ENCODE peak calls at places on chromosomes 12 and 14, in eight cellular contexts. One of them, this sample, is unnamed.
A peak's percentile ranks its signal among the peaks of the same experiment; 100 is the strongest.

GRCh38 chr14:58298477-58298879 is at the start of gene ARID4A:
- DNase-seq in T-cell: no peak
- DNase-seq in foreskin melanocyte: no peak
- DNase-seq in HCEC 1CT: no peak
- DNase-seq in NCI-H774: no peak
- DNase-seq in stimulated activated CD8-positive, alpha-beta memory T cell treated with anti-CD3 and anti-CD28 coated beads, Interleukin-7, amount 100 ng/mL, for 48 hours: peak; percentile 55
- DNase-seq in NCI-H2081: no peak
- DNase-seq in WERI-Rb-1: peak; percentile 92
- DNase-seq in this sample: no peak

GRCh38 chr14:74242055-74243042 is 3.1 kb downstream of the VSX2 start:
- DNase-seq in WERI-Rb-1: no peak
- DNase-seq in NCI-H2081: no peak
- DNase-seq in NCI-H774: no peak
- DNase-seq in HCEC 1CT: no peak
- DNase-seq in foreskin melanocyte: no peak
- DNase-seq in T-cell: no peak
- DNase-seq in stimulated activated CD8-positive, alpha-beta memory T cell treated with anti-CD3 and anti-CD28 coated beads, Interleukin-7, amount 100 ng/mL, for 48 hours: no peak
- DNase-seq in this sample: no peak

GRCh38 chr12:69514111-69514510 is 43.9 kb downstream of the FRS2 start:
- DNase-seq in stimulated activated CD8-positive, alpha-beta memory T cell treated with anti-CD3 and anti-CD28 coated beads, Interleukin-7, amount 100 ng/mL, for 48 hours: no peak
- DNase-seq in T-cell: no peak
- DNase-seq in NCI-H2081: no peak
- DNase-seq in foreskin melanocyte: no peak
- DNase-seq in HCEC 1CT: no peak
- DNase-seq in WERI-Rb-1: no peak
- DNase-seq in NCI-H774: no peak
- DNase-seq in this sample: no peak

GRCh38 chr12:50520345-50520744 is 15.6 kb downstream of the DIP2B start:
- DNase-seq in NCI-H2081: no peak
- DNase-seq in stimulated activated CD8-positive, alpha-beta memory T cell treated with anti-CD3 and anti-CD28 coated beads, Interleukin-7, amount 100 ng/mL, for 48 hours: no peak
- DNase-seq in NCI-H774: no peak
- DNase-seq in foreskin melanocyte: no peak
- DNase-seq in WERI-Rb-1: no peak
- DNase-seq in T-cell: no peak
- DNase-seq in HCEC 1CT: no peak
- DNase-seq in this sample: no peak

GRCh38 chr14:31420013-31420318 is 384 bp downstream of the HEATR5A start:
- DNase-seq in HCEC 1CT: no peak
- DNase-seq in WERI-Rb-1: peak; percentile 61
- DNase-seq in NCI-H2081: peak; percentile 34
- DNase-seq in stimulated activated CD8-positive, alpha-beta memory T cell treated with anti-CD3 and anti-CD28 coated beads, Interleukin-7, amount 100 ng/mL, for 48 hours: peak; percentile 1
- DNase-seq in T-cell: no peak
- DNase-seq in NCI-H774: peak; percentile 61
- DNase-seq in foreskin melanocyte: no peak
- DNase-seq in this sample: no peak

GRCh38 chr14:90381011-90381790 is 15.6 kb upstream of the CALM1 start:
- DNase-seq in HCEC 1CT: no peak
- DNase-seq in stimulated activated CD8-positive, alpha-beta memory T cell treated with anti-CD3 and anti-CD28 coated beads, Interleukin-7, amount 100 ng/mL, for 48 hours: no peak
- DNase-seq in WERI-Rb-1: peak; percentile 69
- DNase-seq in foreskin melanocyte: peak; percentile 40
- DNase-seq in NCI-H774: no peak
- DNase-seq in T-cell: no peak
- DNase-seq in NCI-H2081: peak; percentile 40
- DNase-seq in this sample: no peak

GRCh38 chr12:45415393-45415817 is 199.5 kb downstream of the ANO6 start:
- DNase-seq in NCI-H2081: no peak
- DNase-seq in T-cell: no peak
- DNase-seq in NCI-H774: no peak
- DNase-seq in HCEC 1CT: peak; percentile 99
- DNase-seq in foreskin melanocyte: peak; percentile 99
- DNase-seq in WERI-Rb-1: no peak
- DNase-seq in stimulated activated CD8-positive, alpha-beta memory T cell treated with anti-CD3 and anti-CD28 coated beads, Interleukin-7, amount 100 ng/mL, for 48 hours: no peak
- DNase-seq in this sample: peak; percentile 55

GRCh38 chr14:28305938-28306337 is 460.6 kb upstream of the FOXG1 start:
- DNase-seq in WERI-Rb-1: no peak
- DNase-seq in stimulated activated CD8-positive, alpha-beta memory T cell treated with anti-CD3 and anti-CD28 coated beads, Interleukin-7, amount 100 ng/mL, for 48 hours: no peak
- DNase-seq in T-cell: no peak
- DNase-seq in NCI-H2081: no peak
- DNase-seq in HCEC 1CT: no peak
- DNase-seq in foreskin melanocyte: no peak
- DNase-seq in NCI-H774: no peak
- DNase-seq in this sample: no peak

GRCh38 chr12:64580681-64581080 is 29.6 kb upstream of the RASSF3 start:
- DNase-seq in NCI-H2081: no peak
- DNase-seq in HCEC 1CT: no peak
- DNase-seq in NCI-H774: no peak
- DNase-seq in stimulated activated CD8-positive, alpha-beta memory T cell treated with anti-CD3 and anti-CD28 coated beads, Interleukin-7, amount 100 ng/mL, for 48 hours: no peak
- DNase-seq in foreskin melanocyte: no peak
- DNase-seq in T-cell: no peak
- DNase-seq in WERI-Rb-1: no peak
- DNase-seq in this sample: no peak

GRCh38 chr12:123059501-123059900 is 79.0 kb downstream of the ARL6IP4 start:
- DNase-seq in foreskin melanocyte: no peak
- DNase-seq in NCI-H2081: no peak
- DNase-seq in WERI-Rb-1: peak; percentile 26
- DNase-seq in T-cell: no peak
- DNase-seq in stimulated activated CD8-positive, alpha-beta memory T cell treated with anti-CD3 and anti-CD28 coated beads, Interleukin-7, amount 100 ng/mL, for 48 hours: no peak
- DNase-seq in NCI-H774: no peak
- DNase-seq in HCEC 1CT: peak; percentile 45
- DNase-seq in this sample: no peak

GRCh38 chr12:113926792-113927191 is 39.3 kb downstream of the RBM19 start:
- DNase-seq in NCI-H2081: no peak
- DNase-seq in WERI-Rb-1: no peak
- DNase-seq in stimulated activated CD8-positive, alpha-beta memory T cell treated with anti-CD3 and anti-CD28 coated beads, Interleukin-7, amount 100 ng/mL, for 48 hours: no peak
- DNase-seq in NCI-H774: no peak
- DNase-seq in HCEC 1CT: no peak
- DNase-seq in T-cell: no peak
- DNase-seq in foreskin melanocyte: no peak
- DNase-seq in this sample: no peak

GRCh38 chr12:120620624-120621023 is 19.8 kb upstream of the CABP1 start:
- DNase-seq in NCI-H2081: no peak
- DNase-seq in WERI-Rb-1: no peak
- DNase-seq in stimulated activated CD8-positive, alpha-beta memory T cell treated with anti-CD3 and anti-CD28 coated beads, Interleukin-7, amount 100 ng/mL, for 48 hours: no peak
- DNase-seq in T-cell: no peak
- DNase-seq in NCI-H774: no peak
- DNase-seq in HCEC 1CT: no peak
- DNase-seq in foreskin melanocyte: no peak
- DNase-seq in this sample: no peak

GRCh38 chr12:127401536-127401935 is 865.4 kb upstream of the TMEM132C start:
- DNase-seq in NCI-H774: no peak
- DNase-seq in T-cell: no peak
- DNase-seq in foreskin melanocyte: no peak
- DNase-seq in WERI-Rb-1: no peak
- DNase-seq in stimulated activated CD8-positive, alpha-beta memory T cell treated with anti-CD3 and anti-CD28 coated beads, Interleukin-7, amount 100 ng/mL, for 48 hours: no peak
- DNase-seq in NCI-H2081: no peak
- DNase-seq in HCEC 1CT: no peak
- DNase-seq in this sample: no peak

GRCh38 chr12:121383601-121384019 is 16.3 kb upstream of the RNF34 start:
- DNase-seq in WERI-Rb-1: no peak
- DNase-seq in T-cell: no peak
- DNase-seq in foreskin melanocyte: no peak
- DNase-seq in HCEC 1CT: no peak
- DNase-seq in stimulated activated CD8-positive, alpha-beta memory T cell treated with anti-CD3 and anti-CD28 coated beads, Interleukin-7, amount 100 ng/mL, for 48 hours: no peak
- DNase-seq in NCI-H774: no peak
- DNase-seq in NCI-H2081: no peak
- DNase-seq in this sample: no peak

GRCh38 chr12:9243999-9244649 is 35.9 kb upstream of the PZP start:
- DNase-seq in T-cell: no peak
- DNase-seq in NCI-H2081: no peak
- DNase-seq in stimulated activated CD8-positive, alpha-beta memory T cell treated with anti-CD3 and anti-CD28 coated beads, Interleukin-7, amount 100 ng/mL, for 48 hours: no peak
- DNase-seq in WERI-Rb-1: no peak
- DNase-seq in HCEC 1CT: no peak
- DNase-seq in foreskin melanocyte: peak; percentile 79
- DNase-seq in NCI-H774: no peak
- DNase-seq in this sample: no peak

GRCh38 chr12:78726854-78727253 is 137.7 kb upstream of the SYT1 start:
- DNase-seq in stimulated activated CD8-positive, alpha-beta memory T cell treated with anti-CD3 and anti-CD28 coated beads, Interleukin-7, amount 100 ng/mL, for 48 hours: no peak
- DNase-seq in NCI-H2081: peak; percentile 22
- DNase-seq in foreskin melanocyte: no peak
- DNase-seq in T-cell: no peak
- DNase-seq in NCI-H774: no peak
- DNase-seq in HCEC 1CT: no peak
- DNase-seq in WERI-Rb-1: no peak
- DNase-seq in this sample: no peak

GRCh38 chr14:106308839-106309389 is 782.5 kb downstream of the TMEM121 start:
- DNase-seq in T-cell: peak; percentile 73
- DNase-seq in WERI-Rb-1: peak; percentile 48
- DNase-seq in NCI-H2081: no peak
- DNase-seq in stimulated activated CD8-positive, alpha-beta memory T cell treated with anti-CD3 and anti-CD28 coated beads, Interleukin-7, amount 100 ng/mL, for 48 hours: peak; percentile 84
- DNase-seq in NCI-H774: no peak
- DNase-seq in foreskin melanocyte: peak; percentile 3
- DNase-seq in HCEC 1CT: no peak
- DNase-seq in this sample: peak; percentile 86

GRCh38 chr12:41034686-41035085 is 153.4 kb upstream of the PDZRN4 start:
- DNase-seq in WERI-Rb-1: no peak
- DNase-seq in foreskin melanocyte: no peak
- DNase-seq in NCI-H2081: no peak
- DNase-seq in NCI-H774: no peak
- DNase-seq in HCEC 1CT: peak; percentile 23
- DNase-seq in stimulated activated CD8-positive, alpha-beta memory T cell treated with anti-CD3 and anti-CD28 coated beads, Interleukin-7, amount 100 ng/mL, for 48 hours: no peak
- DNase-seq in T-cell: no peak
- DNase-seq in this sample: no peak

GRCh38 chr14:69997849-69998248 is 118.6 kb downstream of the SMOC1 start:
- DNase-seq in WERI-Rb-1: no peak
- DNase-seq in NCI-H2081: peak; percentile 80
- DNase-seq in T-cell: no peak
- DNase-seq in HCEC 1CT: peak; percentile 91
- DNase-seq in stimulated activated CD8-positive, alpha-beta memory T cell treated with anti-CD3 and anti-CD28 coated beads, Interleukin-7, amount 100 ng/mL, for 48 hours: no peak
- DNase-seq in NCI-H774: no peak
- DNase-seq in foreskin melanocyte: no peak
- DNase-seq in this sample: no peak

This sample was measured in activated naive CD4-positive, alpha-beta T cell treated with anti-CD3 and anti-CD28 coated beads, Interleukin-2, amount 50 U/mL, for 72 hours.